ENCODE peak calls at places on chromosomes 2 and 18, in ten cellular contexts. Z is left lobe of liver; G is activated CD4-positive, alpha-beta T cell treated with anti-CD3 and anti-CD28 coated beads for 36 hours; F is activated CD8-positive, alpha-beta memory T cell treated with anti-CD3 and anti-CD28 coated beads, Interleukin-2, amount 10 ng/mL, durations not matched to agents 7 days and 5 days; W is gastroesophageal sphincter; K is left ventricle myocardium superior; R is natural killer cell; T is left colon; Y is naive thymus-derived CD4-positive, alpha-beta T cell; X is T-helper 17 cell. A is an unnamed sample.

GRCh38 chr18:54716586-54716985 is 111.7 kb upstream of the RAB27B start:
- ATAC-seq in Z (no peak), G (no peak), F (no peak), W (no peak), K (no peak), R (no peak), T (peak; percentile 66), Y (no peak), X (no peak), A (no peak)

GRCh38 chr2:128685841-128686497 is 367.3 kb upstream of the HS6ST1 start:
- ATAC-seq in Z (no peak), G (no peak), F (peak; percentile 36), W (no peak), K (no peak), R (no peak), T (no peak), Y (peak; percentile 25), X (no peak), A (no peak)

GRCh38 chr18:30566877-30567276 is 475.7 kb downstream of the DSC3 start:
- ATAC-seq in Z (no peak), G (no peak), F (no peak), W (no peak), K (no peak), R (no peak), T (no peak), Y (no peak), X (no peak), A (no peak)

GRCh38 chr18:32378705-32379104 is 92.0 kb downstream of the GAREM1 start:
- ATAC-seq in Z (peak; percentile 92), G (no peak), F (no peak), W (peak; percentile 52), K (peak; percentile 81), R (no peak), T (peak; percentile 39), Y (no peak), X (no peak), A (no peak)

GRCh38 chr18:57901819-57902600 is 98.9 kb upstream of the ATP8B1 start:
- ATAC-seq in Z (peak; percentile 78), G (no peak), F (no peak), W (no peak), K (no peak), R (no peak), T (peak; percentile 95), Y (no peak), X (no peak), A (no peak)

GRCh38 chr2:86366651-86367500 is 29.4 kb upstream of the REEP1 start:
- ATAC-seq in Z (peak; percentile 88), G (no peak), F (no peak), W (no peak), K (peak; percentile 81), R (no peak), T (peak; percentile 69), Y (no peak), X (no peak), A (no peak)

GRCh38 chr2:10449481-10449831 is 1.3 kb upstream of the ODC1 start:
- ATAC-seq in Z (no peak), G (no peak), F (no peak), W (no peak), K (no peak), R (no peak), T (no peak), Y (no peak), X (no peak), A (no peak)

GRCh38 chr2:171405546-171405945 is 28.2 kb downstream of the METTL8 start:
- ATAC-seq in Z (no peak), G (no peak), F (no peak), W (no peak), K (no peak), R (no peak), T (no peak), Y (no peak), X (peak; percentile 52), A (no peak)

GRCh38 chr18:54515149-54515548 is 75.9 kb upstream of the DYNAP start:
- ATAC-seq in Z (no peak), G (no peak), F (no peak), W (no peak), K (no peak), R (no peak), T (no peak), Y (no peak), X (no peak), A (no peak)

GRCh38 chr2:152075427-152076050 is 23.3 kb downstream of the CACNB4 start:
- ATAC-seq in Z (peak; percentile 84), G (no peak), F (no peak), W (no peak), K (peak; percentile 79), R (no peak), T (no peak), Y (no peak), X (no peak), A (no peak)

GRCh38 chr2:1618191-1618961 is 125.9 kb downstream of the PXDN start:
- ATAC-seq in Z (no peak), G (no peak), F (no peak), W (no peak), K (no peak), R (no peak), T (peak; percentile 73), Y (no peak), X (no peak), A (no peak)

GRCh38 chr2:81136296-81136695 is 831.7 kb upstream of the LRRTM1 start:
- ATAC-seq in Z (no peak), G (no peak), F (no peak), W (no peak), K (no peak), R (no peak), T (no peak), Y (no peak), X (no peak), A (no peak)

GRCh38 chr2:12819721-12820120 is 103.0 kb downstream of the TRIB2 start:
- ATAC-seq in Z (no peak), G (no peak), F (no peak), W (no peak), K (no peak), R (no peak), T (no peak), Y (no peak), X (no peak), A (no peak)

GRCh38 chr2:43884674-43885073 is 45.9 kb downstream of the ABCG8 start:
- ATAC-seq in Z (no peak), G (no peak), F (no peak), W (no peak), K (no peak), R (no peak), T (no peak), Y (no peak), X (no peak), A (no peak)

GRCh38 chr2:173571887-173572680 is 217.4 kb downstream of the CDCA7 start:
- ATAC-seq in Z (no peak), G (no peak), F (no peak), W (no peak), K (no peak), R (no peak), T (peak; percentile 82), Y (no peak), X (no peak), A (no peak)

GRCh38 chr2:15748736-15749323 is 157.2 kb downstream of the DDX1 start:
- ATAC-seq in Z (no peak), G (no peak), F (no peak), W (no peak), K (no peak), R (no peak), T (no peak), Y (no peak), X (no peak), A (no peak)

GRCh38 chr2:204560902-204561301 is 15.6 kb downstream of the PARD3B start:
- ATAC-seq in Z (no peak), G (no peak), F (no peak), W (no peak), K (no peak), R (no peak), T (no peak), Y (no peak), X (no peak), A (no peak)